ENCODE peak calls at places on chromosomes 12 and 14, in nine cellular contexts. P is IMR-90, T is lower leg skin, S is tibial nerve, Y is gastrocnemius medialis, A is HCT116, E is ovary, K is thyroid gland, B is uterus. R is an unnamed sample.

GRCh38 chr12:1731019-1731687 is 40.3 kb downstream of the ADIPOR2 start:
- DNase-seq in P (no peak), Y (no peak), E (no peak), S (no peak), K (no peak), A (no peak), B (no peak), T (peak; percentile 34), R (no peak)

GRCh38 chr12:12376636-12377448 is 20.0 kb downstream of the BORCS5 start:
- DNase-seq in A (peak; percentile 65), P (peak; percentile 86), K (peak; percentile 19), T (no peak), Y (no peak), E (no peak), S (no peak), B (peak; percentile 50), R (no peak)

GRCh38 chr14:62711351-62712023 is 333.8 kb downstream of the KCNH5 start:
- DNase-seq in K (no peak), P (no peak), T (no peak), B (no peak), Y (no peak), A (no peak), S (no peak), E (no peak), R (no peak)

GRCh38 chr14:74018029-74018703 is 922 bp downstream of the ENTPD5 start:
- DNase-seq in A (no peak), T (no peak), E (no peak), P (peak; percentile 64), S (no peak), B (no peak), K (no peak), Y (no peak), R (no peak)

GRCh38 chr14:106318700-106319099 is 792.3 kb downstream of the TMEM121 start:
- DNase-seq in P (no peak), K (no peak), Y (no peak), E (no peak), A (no peak), T (no peak), B (no peak), S (no peak), R (no peak)

GRCh38 chr12:114955414-114956014 is 271.5 kb upstream of the TBX3 start:
- DNase-seq in E (no peak), B (no peak), T (no peak), K (no peak), P (peak; percentile 52), S (no peak), A (no peak), Y (no peak), R (no peak)

GRCh38 chr12:49448858-49449257 is 81.6 kb downstream of the SPATS2 start:
- DNase-seq in E (no peak), P (no peak), B (no peak), K (no peak), A (no peak), S (no peak), Y (no peak), T (no peak), R (no peak)

GRCh38 chr12:47591387-47591786 is 114.4 kb downstream of the RPAP3 start:
- DNase-seq in A (no peak), K (no peak), T (no peak), Y (no peak), E (no peak), S (no peak), P (no peak), B (no peak), R (no peak)

GRCh38 chr12:46439793-46440511 is 67.4 kb upstream of the SLC38A2 start:
- DNase-seq in B (no peak), P (peak; percentile 63), Y (no peak), T (no peak), K (no peak), E (no peak), S (no peak), A (no peak), R (no peak)

GRCh38 chr14:92039720-92040430 is at the start of gene TRIP11:
- DNase-seq in S (peak; percentile 87), E (peak; percentile 90), A (peak; percentile 87), P (peak; percentile 93), T (peak; percentile 98), K (peak; percentile 92), Y (peak; percentile 93), B (peak; percentile 86), R (peak; percentile 57)

GRCh38 chr14:32342151-32342853 is 13.2 kb downstream of the AKAP6 start:
- DNase-seq in T (no peak), B (no peak), Y (no peak), A (no peak), E (no peak), K (no peak), P (no peak), S (no peak), R (no peak)

GRCh38 chr12:3489057-3489456 is 1.9 kb upstream of the PRMT8 start:
- DNase-seq in B (no peak), T (no peak), S (no peak), A (no peak), Y (no peak), E (no peak), K (no peak), P (no peak), R (no peak)

GRCh38 chr14:51552275-51552674 is 99.4 kb upstream of the FRMD6 start:
- DNase-seq in B (no peak), S (no peak), T (no peak), E (no peak), A (no peak), K (peak; percentile 88), P (no peak), Y (no peak), R (no peak)

GRCh38 chr14:75277000-75277795 is 1.4 kb upstream of the FOS start:
- DNase-seq in S (peak; percentile 88), A (no peak), T (peak; percentile 98), E (peak; percentile 90), B (peak; percentile 97), Y (peak; percentile 92), K (peak; percentile 89), P (peak; percentile 89), R (no peak)

GRCh38 chr12:79689041-79689476 is 1.7 kb downstream of the PAWR start:
- DNase-seq in K (no peak), E (no peak), S (no peak), P (no peak), B (no peak), Y (no peak), T (no peak), A (no peak), R (no peak)

GRCh38 chr14:25400607-25401206 is 350.8 kb upstream of the STXBP6 start:
- DNase-seq in K (peak; percentile 65), S (peak; percentile 83), B (no peak), Y (no peak), T (no peak), E (no peak), P (peak; percentile 29), A (no peak), R (no peak)

DNA sequence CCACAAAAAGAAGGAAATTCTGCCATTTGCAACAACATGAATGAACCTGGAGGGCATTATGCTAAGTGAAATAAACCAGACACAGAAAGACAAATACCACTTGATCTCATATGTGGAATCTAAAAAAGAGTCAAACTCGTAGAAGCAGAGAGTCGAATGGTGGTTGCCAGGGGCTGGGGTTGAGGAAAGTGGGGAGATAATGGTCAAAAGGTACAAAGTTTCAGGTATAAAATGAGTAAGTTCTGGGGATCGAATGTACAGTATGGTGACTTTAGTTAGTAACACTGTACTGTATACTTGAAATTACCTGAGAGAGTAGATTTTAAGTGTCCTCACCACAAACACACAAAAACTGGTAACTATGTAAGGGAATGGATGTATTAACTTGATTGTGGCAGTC is 129.4 kb downstream of the PPM1H start:
- DNase-seq in Y (no peak), K (no peak), T (no peak), E (no peak), A (no peak), B (no peak), S (no peak), P (no peak), R (no peak)
- H3K4me3 ChIP-seq in Y (no peak overlapping the region), K (no peak overlapping the region), T (no peak overlapping the region), E (no peak overlapping the region), A (no peak overlapping the region), B (no peak overlapping the region), S (no peak overlapping the region), P (no peak overlapping the region), R (no peak overlapping the region)

GRCh38 chr12:124795081-124795948 is 68.3 kb downstream of the SCARB1 start:
- DNase-seq in T (no peak), A (no peak), P (no peak), K (no peak), E (no peak), B (no peak), S (no peak), Y (no peak), R (no peak)

GRCh38 chr12:124796303-124796957 is 67.2 kb downstream of the SCARB1 start:
- DNase-seq in E (no peak), Y (no peak), P (no peak), B (no peak), K (no peak), T (no peak), A (no peak), S (no peak), R (no peak)

GRCh38 chr12:124800506-124800905 is 63.2 kb downstream of the SCARB1 start:
- DNase-seq in A (no peak), T (no peak), E (no peak), S (no peak), P (no peak), K (no peak), Y (no peak), B (no peak), R (no peak)

GRCh38 chr12:124792961-124793441 is 70.7 kb downstream of the SCARB1 start:
- DNase-seq in B (no peak), T (no peak), A (no peak), P (peak; percentile 35), E (no peak), S (no peak), Y (no peak), K (no peak), R (no peak)

GRCh38 chr12:124797321-124797720 is 66.3 kb downstream of the SCARB1 start:
- DNase-seq in Y (no peak), P (no peak), B (no peak), A (no peak), K (no peak), E (no peak), S (no peak), T (no peak), R (no peak)
- TF ChIP-seq POLR2A in Y (no peak), P (no peak), B (no peak), A (no peak), K (no peak), E (no peak), S (no peak), T (no peak), R (no peak)

GRCh38 chr14:76546426-76547221 is 170.7 kb downstream of the ESRRB start:
- DNase-seq in T (no peak), Y (no peak), A (peak; percentile 50), E (no peak), B (no peak), P (no peak), K (peak; percentile 21), S (no peak), R (no peak)
- TF ChIP-seq CTCF in T (no peak), Y (no peak), A (peak; percentile 43), E (no peak), B (no peak), P (peak; percentile 14), K (peak; percentile 46), S (no peak), R (no peak)

DNA sequence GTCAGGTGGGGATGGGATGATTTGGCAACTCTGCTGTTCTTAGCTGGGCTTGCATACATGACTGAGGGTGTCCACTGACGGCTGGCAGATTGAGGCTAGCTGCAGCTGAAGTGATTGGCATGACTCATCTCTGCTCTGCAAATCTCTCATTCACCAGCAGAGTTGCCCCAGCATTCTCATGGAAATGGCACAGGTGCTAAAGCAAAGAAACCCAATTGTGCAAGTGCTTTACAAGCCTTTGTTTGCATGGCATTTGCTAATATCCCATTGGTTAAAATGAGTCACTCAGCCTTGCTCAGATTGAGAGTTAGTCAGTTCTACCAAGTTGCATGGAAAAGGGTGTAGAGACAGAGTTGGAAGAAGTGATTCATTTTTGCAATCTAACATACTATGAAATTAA is 389.7 kb upstream of the FAR2 start:
- DNase-seq in E (no peak), Y (no peak), T (no peak), K (no peak), P (peak; percentile 51), A (no peak), S (no peak), B (no peak), R (no peak)
- H3K4me3 ChIP-seq in E (no peak overlapping the region), Y (no peak overlapping the region), T (no peak overlapping the region), K (no peak overlapping the region), P (no peak overlapping the region), A (no peak overlapping the region), S (no peak overlapping the region), B (no peak overlapping the region), R (no peak overlapping the region)